ENCODE peak calls at places on chromosomes 16 and 17, in six cellular contexts. One of them, this sample, is unnamed.

GRCh38 chr17:1899403-1900000 is 69.7 kb downstream of the RPA1 start:
- DNase-seq in Peyer's patch: no peak
- DNase-seq in heart left ventricle: no peak
- DNase-seq in sigmoid colon: no peak
- DNase-seq in CD8-positive, alpha-beta memory T cell: no peak
- DNase-seq in iPS DF 6.9: no peak
- DNase-seq in this sample: no peak

GRCh38 chr17:20095366-20096080 is 86.4 kb downstream of the SPECC1 start:
- DNase-seq in heart left ventricle: peak; percentile 84
- DNase-seq in sigmoid colon: peak; percentile 78
- DNase-seq in iPS DF 6.9: peak; percentile 45
- DNase-seq in Peyer's patch: no peak
- DNase-seq in CD8-positive, alpha-beta memory T cell: no peak
- DNase-seq in this sample: no peak

GRCh38 chr17:80586464-80587228 is 42.0 kb downstream of the RPTOR start:
- DNase-seq in CD8-positive, alpha-beta memory T cell: no peak
- DNase-seq in heart left ventricle: no peak
- DNase-seq in Peyer's patch: peak; percentile 58
- DNase-seq in sigmoid colon: no peak
- DNase-seq in iPS DF 6.9: no peak
- DNase-seq in this sample: no peak

GRCh38 chr17:30225112-30225511 is 10.4 kb downstream of the SLC6A4 start:
- DNase-seq in sigmoid colon: no peak
- DNase-seq in iPS DF 6.9: no peak
- DNase-seq in CD8-positive, alpha-beta memory T cell: no peak
- DNase-seq in heart left ventricle: no peak
- DNase-seq in Peyer's patch: no peak
- DNase-seq in this sample: no peak

GRCh38 chr16:55035037-55035436 is 104.4 kb downstream of the IRX5 start:
- DNase-seq in sigmoid colon: no peak
- DNase-seq in heart left ventricle: no peak
- DNase-seq in CD8-positive, alpha-beta memory T cell: no peak
- DNase-seq in iPS DF 6.9: no peak
- DNase-seq in Peyer's patch: peak; percentile 45
- DNase-seq in this sample: peak; percentile 53

GRCh38 chr16:67163164-67163902 is 1.2 kb upstream of the HSF4 start:
- DNase-seq in CD8-positive, alpha-beta memory T cell: peak; percentile 54
- DNase-seq in sigmoid colon: peak; percentile 89
- DNase-seq in heart left ventricle: peak; percentile 78
- DNase-seq in iPS DF 6.9: no peak
- DNase-seq in Peyer's patch: peak; percentile 65
- DNase-seq in this sample: peak; percentile 42

GRCh38 chr16:88815901-88816589 is 4.3 kb upstream of the APRT start:
- DNase-seq in heart left ventricle: no peak
- DNase-seq in Peyer's patch: peak; percentile 69
- DNase-seq in sigmoid colon: no peak
- DNase-seq in iPS DF 6.9: no peak
- DNase-seq in CD8-positive, alpha-beta memory T cell: peak; percentile 66
- DNase-seq in this sample: peak; percentile 62

GRCh38 chr16:81808933-81809480 is 29.9 kb downstream of the PLCG2 start:
- DNase-seq in CD8-positive, alpha-beta memory T cell: peak; percentile 60
- DNase-seq in iPS DF 6.9: no peak
- DNase-seq in heart left ventricle: no peak
- DNase-seq in sigmoid colon: no peak
- DNase-seq in Peyer's patch: peak; percentile 89
- DNase-seq in this sample: no peak

GRCh38 chr16:57510016-57510871 is 24.0 kb upstream of the DOK4 start:
- DNase-seq in CD8-positive, alpha-beta memory T cell: no peak
- DNase-seq in iPS DF 6.9: no peak
- DNase-seq in sigmoid colon: peak; percentile 52
- DNase-seq in heart left ventricle: peak; percentile 27
- DNase-seq in Peyer's patch: no peak
- DNase-seq in this sample: no peak

GRCh38 chr17:65531508-65532431 is 29.7 kb downstream of the AXIN2 start:
- DNase-seq in sigmoid colon: peak; percentile 88
- DNase-seq in CD8-positive, alpha-beta memory T cell: no peak
- DNase-seq in iPS DF 6.9: no peak
- DNase-seq in Peyer's patch: peak; percentile 61
- DNase-seq in heart left ventricle: peak; percentile 66
- DNase-seq in this sample: no peak

GRCh38 chr16:90026135-90026534 is 6.9 kb upstream of the DBNDD1 start:
- DNase-seq in heart left ventricle: no peak
- DNase-seq in Peyer's patch: no peak
- DNase-seq in CD8-positive, alpha-beta memory T cell: no peak
- DNase-seq in iPS DF 6.9: no peak
- DNase-seq in sigmoid colon: no peak
- DNase-seq in this sample: no peak

GRCh38 chr16:58105619-58106018 is 23.6 kb downstream of the CFAP20 start:
- DNase-seq in Peyer's patch: no peak
- DNase-seq in iPS DF 6.9: no peak
- DNase-seq in sigmoid colon: no peak
- DNase-seq in heart left ventricle: no peak
- DNase-seq in CD8-positive, alpha-beta memory T cell: no peak
- DNase-seq in this sample: no peak

GRCh38 chr17:21379080-21379711 is 3.0 kb downstream of the KCNJ12 start:
- DNase-seq in sigmoid colon: no peak
- DNase-seq in iPS DF 6.9: no peak
- DNase-seq in Peyer's patch: no peak
- DNase-seq in heart left ventricle: peak; percentile 77
- DNase-seq in CD8-positive, alpha-beta memory T cell: no peak
- DNase-seq in this sample: peak; percentile 84

GRCh38 chr17:4555863-4556646 is 871 bp upstream of the MYBBP1A start:
- DNase-seq in heart left ventricle: no peak
- DNase-seq in CD8-positive, alpha-beta memory T cell: no peak
- DNase-seq in sigmoid colon: peak; percentile 63
- DNase-seq in iPS DF 6.9: no peak
- DNase-seq in Peyer's patch: peak; percentile 47
- DNase-seq in this sample: no peak

GRCh38 chr16:3610698-3611144 is 685 bp downstream of the SLX4 start:
- DNase-seq in heart left ventricle: no peak
- DNase-seq in CD8-positive, alpha-beta memory T cell: no peak
- DNase-seq in sigmoid colon: no peak
- DNase-seq in Peyer's patch: no peak
- DNase-seq in iPS DF 6.9: no peak
- DNase-seq in this sample: no peak

GRCh38 chr17:6494239-6494941 is 50.1 kb downstream of the PIMREG start:
- DNase-seq in Peyer's patch: peak; percentile 10
- DNase-seq in sigmoid colon: peak; percentile 28
- DNase-seq in heart left ventricle: no peak
- DNase-seq in iPS DF 6.9: no peak
- DNase-seq in CD8-positive, alpha-beta memory T cell: no peak
- DNase-seq in this sample: peak; percentile 41

GRCh38 chr17:1947229-1947742 is 77.8 kb downstream of the RTN4RL1 start:
- DNase-seq in Peyer's patch: no peak
- DNase-seq in iPS DF 6.9: no peak
- DNase-seq in CD8-positive, alpha-beta memory T cell: no peak
- DNase-seq in sigmoid colon: no peak
- DNase-seq in heart left ventricle: no peak
- DNase-seq in this sample: no peak

GRCh38 chr17:10305336-10306096 is 67.3 kb downstream of the MYH13 start:
- DNase-seq in CD8-positive, alpha-beta memory T cell: no peak
- DNase-seq in iPS DF 6.9: no peak
- DNase-seq in sigmoid colon: no peak
- DNase-seq in heart left ventricle: no peak
- DNase-seq in Peyer's patch: no peak
- DNase-seq in this sample: no peak

GRCh38 chr16:53085539-53086450 is 31.0 kb downstream of the CHD9 start:
- DNase-seq in Peyer's patch: no peak
- DNase-seq in CD8-positive, alpha-beta memory T cell: no peak
- DNase-seq in sigmoid colon: no peak
- DNase-seq in iPS DF 6.9: no peak
- DNase-seq in heart left ventricle: no peak
- DNase-seq in this sample: no peak

GRCh38 chr16:79062336-79062735 is 538.2 kb downstream of the MAF start:
- DNase-seq in heart left ventricle: no peak
- DNase-seq in Peyer's patch: no peak
- DNase-seq in CD8-positive, alpha-beta memory T cell: no peak
- DNase-seq in sigmoid colon: no peak
- DNase-seq in iPS DF 6.9: no peak
- DNase-seq in this sample: no peak

GRCh38 chr17:74442670-74443515 is 11.0 kb downstream of the GPRC5C start:
- DNase-seq in Peyer's patch: peak; percentile 91
- DNase-seq in CD8-positive, alpha-beta memory T cell: no peak
- DNase-seq in heart left ventricle: peak; percentile 94
- DNase-seq in sigmoid colon: peak; percentile 93
- DNase-seq in iPS DF 6.9: no peak
- DNase-seq in this sample: peak; percentile 94

GRCh38 chr16:1707193-1707790 is 1.3 kb downstream of the MAPK8IP3 start:
- DNase-seq in Peyer's patch: no peak
- DNase-seq in heart left ventricle: no peak
- DNase-seq in iPS DF 6.9: no peak
- DNase-seq in CD8-positive, alpha-beta memory T cell: no peak
- DNase-seq in sigmoid colon: no peak
- DNase-seq in this sample: no peak

GRCh38 chr16:27387724-27388123 is 14.2 kb upstream of the IL21R start:
- DNase-seq in heart left ventricle: no peak
- DNase-seq in iPS DF 6.9: no peak
- DNase-seq in CD8-positive, alpha-beta memory T cell: no peak
- DNase-seq in Peyer's patch: no peak
- DNase-seq in sigmoid colon: no peak
- DNase-seq in this sample: peak; percentile 4

GRCh38 chr17:59421722-59422121 is 90.3 kb downstream of the YPEL2 start:
- DNase-seq in Peyer's patch: no peak
- DNase-seq in heart left ventricle: no peak
- DNase-seq in CD8-positive, alpha-beta memory T cell: no peak
- DNase-seq in iPS DF 6.9: no peak
- DNase-seq in sigmoid colon: no peak
- DNase-seq in this sample: no peak

GRCh38 chr17:76752006-76752405 is 14.1 kb downstream of the MFSD11 start:
- DNase-seq in Peyer's patch: no peak
- DNase-seq in iPS DF 6.9: no peak
- DNase-seq in sigmoid colon: no peak
- DNase-seq in CD8-positive, alpha-beta memory T cell: peak; percentile 60
- DNase-seq in heart left ventricle: no peak
- DNase-seq in this sample: no peak
- H3K4me3 ChIP-seq in Peyer's patch: no peak overlapping the region
- H3K4me3 ChIP-seq in iPS DF 6.9: no peak overlapping the region
- H3K4me3 ChIP-seq in sigmoid colon: no peak overlapping the region
- H3K4me3 ChIP-seq in CD8-positive, alpha-beta memory T cell: no peak overlapping the region
- H3K4me3 ChIP-seq in heart left ventricle: no peak overlapping the region
- H3K4me3 ChIP-seq in this sample: no peak overlapping the region

GRCh38 chr16:19067349-19068236 is at the start of gene COQ7:
- DNase-seq in Peyer's patch: peak; percentile 99
- DNase-seq in CD8-positive, alpha-beta memory T cell: peak; percentile 99
- DNase-seq in heart left ventricle: peak; percentile 99
- DNase-seq in iPS DF 6.9: peak; percentile 96
- DNase-seq in sigmoid colon: peak; percentile 99
- DNase-seq in this sample: peak; percentile 98

GRCh38 chr16:19068237-19068815 is 912 bp downstream of the COQ7 start:
- DNase-seq in heart left ventricle: no peak
- DNase-seq in sigmoid colon: no peak
- DNase-seq in Peyer's patch: no peak
- DNase-seq in iPS DF 6.9: no peak
- DNase-seq in CD8-positive, alpha-beta memory T cell: no peak
- DNase-seq in this sample: no peak

GRCh38 chr16:19066988-19067348 is 446 bp upstream of the COQ7 start:
- DNase-seq in heart left ventricle: no peak
- DNase-seq in Peyer's patch: no peak
- DNase-seq in CD8-positive, alpha-beta memory T cell: no peak
- DNase-seq in iPS DF 6.9: no peak
- DNase-seq in sigmoid colon: no peak
- DNase-seq in this sample: no peak

DNA sequence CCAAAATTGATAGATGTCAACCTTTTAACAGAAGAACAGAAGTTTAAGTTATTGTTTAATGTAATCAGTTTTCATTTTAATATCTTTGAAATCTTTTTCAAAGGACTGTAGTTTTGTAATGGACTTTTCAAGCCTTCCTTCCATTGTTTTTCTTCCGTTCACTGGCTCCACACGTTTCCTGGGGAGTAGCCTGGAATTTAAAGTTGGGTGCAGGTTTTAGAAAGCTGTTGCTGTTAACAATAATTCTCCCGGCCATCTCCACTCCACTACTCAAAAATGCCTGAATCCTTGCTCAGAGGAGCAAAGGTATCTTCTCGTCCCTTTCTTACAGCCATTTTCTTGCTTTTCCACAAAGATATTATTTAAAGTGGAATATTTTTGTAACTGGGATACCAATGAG is 4.7 kb upstream of the COQ7 start:
- DNase-seq in iPS DF 6.9: no peak
- DNase-seq in CD8-positive, alpha-beta memory T cell: no peak
- DNase-seq in heart left ventricle: no peak
- DNase-seq in sigmoid colon: no peak
- DNase-seq in Peyer's patch: no peak
- DNase-seq in this sample: no peak
- H3K27ac ChIP-seq in iPS DF 6.9: no peak overlapping the region
- H3K27ac ChIP-seq in CD8-positive, alpha-beta memory T cell: no peak overlapping the region
- H3K27ac ChIP-seq in heart left ventricle: peak overlapping the region; percentile 76
- H3K27ac ChIP-seq in sigmoid colon: no peak overlapping the region
- H3K27ac ChIP-seq in Peyer's patch: no peak overlapping the region
- H3K27ac ChIP-seq in this sample: no peak overlapping the region

DNA sequence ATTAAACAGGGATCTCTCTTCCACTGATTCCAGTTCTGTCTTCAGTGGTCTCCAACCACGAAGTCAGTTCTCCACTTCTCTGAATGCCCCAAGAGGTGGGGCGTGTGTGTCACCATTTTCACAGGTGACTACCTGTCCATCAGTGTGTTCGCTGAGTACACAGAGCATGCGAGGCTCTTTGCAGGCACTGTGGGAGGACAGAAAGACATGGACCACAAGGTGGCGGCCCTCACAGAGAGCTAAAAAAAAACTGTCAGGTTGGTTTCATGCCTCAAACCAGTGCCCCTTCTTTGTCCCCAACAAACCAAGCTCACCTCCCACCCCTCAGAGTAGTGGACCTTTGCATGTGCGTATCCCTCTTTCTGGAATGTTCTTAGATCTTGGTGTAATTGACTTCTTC is 13.8 kb downstream of the EMP2 start:
- DNase-seq in sigmoid colon: no peak
- DNase-seq in CD8-positive, alpha-beta memory T cell: no peak
- DNase-seq in Peyer's patch: no peak
- DNase-seq in iPS DF 6.9: no peak
- DNase-seq in heart left ventricle: no peak
- DNase-seq in this sample: no peak
- H3K4me3 ChIP-seq in sigmoid colon: no peak overlapping the region
- H3K4me3 ChIP-seq in CD8-positive, alpha-beta memory T cell: no peak overlapping the region
- H3K4me3 ChIP-seq in Peyer's patch: no peak overlapping the region
- H3K4me3 ChIP-seq in iPS DF 6.9: no peak overlapping the region
- H3K4me3 ChIP-seq in heart left ventricle: no peak overlapping the region
- H3K4me3 ChIP-seq in this sample: no peak overlapping the region

GRCh38 chr16:84616515-84616914 is 1.4 kb downstream of the COTL1 start:
- DNase-seq in CD8-positive, alpha-beta memory T cell: peak; percentile 62
- DNase-seq in Peyer's patch: peak; percentile 79
- DNase-seq in iPS DF 6.9: no peak
- DNase-seq in heart left ventricle: no peak
- DNase-seq in sigmoid colon: no peak
- DNase-seq in this sample: peak; percentile 47

GRCh38 chr16:84617068-84617630 is 729 bp downstream of the COTL1 start:
- DNase-seq in CD8-positive, alpha-beta memory T cell: peak; percentile 65
- DNase-seq in Peyer's patch: peak; percentile 75
- DNase-seq in heart left ventricle: peak; percentile 72
- DNase-seq in iPS DF 6.9: no peak
- DNase-seq in sigmoid colon: peak; percentile 77
- DNase-seq in this sample: no peak

GRCh38 chr16:84619103-84619460 is 1.2 kb upstream of the COTL1 start:
- DNase-seq in heart left ventricle: no peak
- DNase-seq in Peyer's patch: no peak
- DNase-seq in CD8-positive, alpha-beta memory T cell: no peak
- DNase-seq in iPS DF 6.9: no peak
- DNase-seq in sigmoid colon: no peak
- DNase-seq in this sample: no peak

GRCh38 chr16:84617631-84618427 is at the start of gene COTL1:
- DNase-seq in iPS DF 6.9: peak; percentile 84
- DNase-seq in Peyer's patch: peak; percentile 99
- DNase-seq in heart left ventricle: peak; percentile 99
- DNase-seq in sigmoid colon: peak; percentile 99
- DNase-seq in CD8-positive, alpha-beta memory T cell: peak; percentile 96
- DNase-seq in this sample: peak; percentile 97

GRCh38 chr16:84618428-84619102 is 687 bp upstream of the COTL1 start:
- DNase-seq in CD8-positive, alpha-beta memory T cell: no peak
- DNase-seq in iPS DF 6.9: no peak
- DNase-seq in sigmoid colon: no peak
- DNase-seq in heart left ventricle: peak; percentile 63
- DNase-seq in Peyer's patch: no peak
- DNase-seq in this sample: no peak
- H3K27ac ChIP-seq in CD8-positive, alpha-beta memory T cell: peak overlapping the region; percentile 6
- H3K27ac ChIP-seq in iPS DF 6.9: no peak overlapping the region
- H3K27ac ChIP-seq in sigmoid colon: peak overlapping the region; percentile 50
- H3K27ac ChIP-seq in heart left ventricle: no peak overlapping the region
- H3K27ac ChIP-seq in Peyer's patch: peak overlapping the region; percentile 23
- H3K27ac ChIP-seq in this sample: no peak overlapping the region